ENCODE peak calls at places on chromosomes 12 and 14, in ten cellular contexts. One of them, this sample, is unnamed.

GRCh38 chr12:49616533-49617219 is 6.7 kb upstream of the PRPF40B start:
- DNase-seq in H7: peak
- DNase-seq in hepatocyte: no peak
- DNase-seq in OCI-LY7: no peak
- DNase-seq in AG09319: no peak
- DNase-seq in ureter: no peak
- DNase-seq in sigmoid colon: no peak
- DNase-seq in progenitor cell of endocrine pancreas: no peak
- DNase-seq in stimulated activated CD8-positive, alpha-beta memory T cell treated with anti-CD3 and anti-CD28 coated beads, Interleukin-15, amount 100 ng/mL, for 4 hours: no peak
- DNase-seq in activated T-cell treated with anti-CD3 and anti-CD28 coated beads for 1 hour: no peak
- DNase-seq in this sample: no peak

GRCh38 chr14:104576607-104577332 is 2.8 kb upstream of the C14orf180 start:
- DNase-seq in activated T-cell treated with anti-CD3 and anti-CD28 coated beads for 1 hour: no peak
- DNase-seq in ureter: no peak
- DNase-seq in AG09319: no peak
- DNase-seq in OCI-LY7: no peak
- DNase-seq in stimulated activated CD8-positive, alpha-beta memory T cell treated with anti-CD3 and anti-CD28 coated beads, Interleukin-15, amount 100 ng/mL, for 4 hours: no peak
- DNase-seq in H7: no peak
- DNase-seq in sigmoid colon: no peak
- DNase-seq in hepatocyte: peak
- DNase-seq in progenitor cell of endocrine pancreas: no peak
- DNase-seq in this sample: no peak

GRCh38 chr12:101521136-101521535 is 46.0 kb downstream of the SPIC start:
- DNase-seq in H7: no peak
- DNase-seq in AG09319: no peak
- DNase-seq in progenitor cell of endocrine pancreas: no peak
- DNase-seq in ureter: no peak
- DNase-seq in activated T-cell treated with anti-CD3 and anti-CD28 coated beads for 1 hour: no peak
- DNase-seq in sigmoid colon: no peak
- DNase-seq in stimulated activated CD8-positive, alpha-beta memory T cell treated with anti-CD3 and anti-CD28 coated beads, Interleukin-15, amount 100 ng/mL, for 4 hours: no peak
- DNase-seq in OCI-LY7: no peak
- DNase-seq in hepatocyte: no peak
- DNase-seq in this sample: no peak

GRCh38 chr12:109567967-109568366 is 5.3 kb downstream of the MMAB start:
- DNase-seq in activated T-cell treated with anti-CD3 and anti-CD28 coated beads for 1 hour: no peak
- DNase-seq in OCI-LY7: no peak
- DNase-seq in hepatocyte: no peak
- DNase-seq in ureter: no peak
- DNase-seq in H7: no peak
- DNase-seq in progenitor cell of endocrine pancreas: no peak
- DNase-seq in sigmoid colon: no peak
- DNase-seq in stimulated activated CD8-positive, alpha-beta memory T cell treated with anti-CD3 and anti-CD28 coated beads, Interleukin-15, amount 100 ng/mL, for 4 hours: no peak
- DNase-seq in AG09319: no peak
- DNase-seq in this sample: no peak

GRCh38 chr12:15152456-15152855 is 68.8 kb downstream of the RERG start:
- DNase-seq in sigmoid colon: no peak
- DNase-seq in H7: no peak
- DNase-seq in progenitor cell of endocrine pancreas: no peak
- DNase-seq in hepatocyte: peak
- DNase-seq in AG09319: no peak
- DNase-seq in OCI-LY7: no peak
- DNase-seq in stimulated activated CD8-positive, alpha-beta memory T cell treated with anti-CD3 and anti-CD28 coated beads, Interleukin-15, amount 100 ng/mL, for 4 hours: no peak
- DNase-seq in activated T-cell treated with anti-CD3 and anti-CD28 coated beads for 1 hour: no peak
- DNase-seq in ureter: no peak
- DNase-seq in this sample: no peak

GRCh38 chr12:1313906-1314305 is 280.5 kb downstream of the FBXL14 start:
- DNase-seq in AG09319: no peak
- DNase-seq in activated T-cell treated with anti-CD3 and anti-CD28 coated beads for 1 hour: no peak
- DNase-seq in hepatocyte: no peak
- DNase-seq in H7: no peak
- DNase-seq in sigmoid colon: no peak
- DNase-seq in OCI-LY7: no peak
- DNase-seq in ureter: no peak
- DNase-seq in stimulated activated CD8-positive, alpha-beta memory T cell treated with anti-CD3 and anti-CD28 coated beads, Interleukin-15, amount 100 ng/mL, for 4 hours: no peak
- DNase-seq in progenitor cell of endocrine pancreas: no peak
- DNase-seq in this sample: no peak

GRCh38 chr12:103273645-103274044 is 222.1 kb downstream of the C12orf42 start:
- DNase-seq in activated T-cell treated with anti-CD3 and anti-CD28 coated beads for 1 hour: no peak
- DNase-seq in AG09319: no peak
- DNase-seq in stimulated activated CD8-positive, alpha-beta memory T cell treated with anti-CD3 and anti-CD28 coated beads, Interleukin-15, amount 100 ng/mL, for 4 hours: no peak
- DNase-seq in hepatocyte: peak
- DNase-seq in OCI-LY7: no peak
- DNase-seq in H7: no peak
- DNase-seq in progenitor cell of endocrine pancreas: no peak
- DNase-seq in ureter: no peak
- DNase-seq in sigmoid colon: no peak
- DNase-seq in this sample: no peak

GRCh38 chr14:104928391-104929133 is 3.9 kb downstream of the PLD4 start:
- DNase-seq in ureter: no peak
- DNase-seq in activated T-cell treated with anti-CD3 and anti-CD28 coated beads for 1 hour: no peak
- DNase-seq in progenitor cell of endocrine pancreas: no peak
- DNase-seq in AG09319: no peak
- DNase-seq in OCI-LY7: no peak
- DNase-seq in hepatocyte: no peak
- DNase-seq in H7: no peak
- DNase-seq in stimulated activated CD8-positive, alpha-beta memory T cell treated with anti-CD3 and anti-CD28 coated beads, Interleukin-15, amount 100 ng/mL, for 4 hours: no peak
- DNase-seq in sigmoid colon: no peak
- DNase-seq in this sample: no peak

GRCh38 chr12:109189291-109189690 is 72.9 kb downstream of the ACACB start:
- DNase-seq in activated T-cell treated with anti-CD3 and anti-CD28 coated beads for 1 hour: no peak
- DNase-seq in AG09319: no peak
- DNase-seq in progenitor cell of endocrine pancreas: no peak
- DNase-seq in stimulated activated CD8-positive, alpha-beta memory T cell treated with anti-CD3 and anti-CD28 coated beads, Interleukin-15, amount 100 ng/mL, for 4 hours: no peak
- DNase-seq in ureter: no peak
- DNase-seq in OCI-LY7: no peak
- DNase-seq in H7: no peak
- DNase-seq in sigmoid colon: no peak
- DNase-seq in hepatocyte: no peak
- DNase-seq in this sample: no peak

GRCh38 chr14:99687284-99688209 is 3.4 kb downstream of the CYP46A1 start:
- DNase-seq in ureter: peak
- DNase-seq in hepatocyte: no peak
- DNase-seq in sigmoid colon: peak
- DNase-seq in H7: peak
- DNase-seq in progenitor cell of endocrine pancreas: peak
- DNase-seq in stimulated activated CD8-positive, alpha-beta memory T cell treated with anti-CD3 and anti-CD28 coated beads, Interleukin-15, amount 100 ng/mL, for 4 hours: no peak
- DNase-seq in activated T-cell treated with anti-CD3 and anti-CD28 coated beads for 1 hour: peak
- DNase-seq in AG09319: no peak
- DNase-seq in OCI-LY7: peak
- DNase-seq in this sample: no peak

GRCh38 chr14:75361751-75362433 is 65.9 kb upstream of the JDP2 start:
- DNase-seq in OCI-LY7: no peak
- DNase-seq in progenitor cell of endocrine pancreas: no peak
- DNase-seq in stimulated activated CD8-positive, alpha-beta memory T cell treated with anti-CD3 and anti-CD28 coated beads, Interleukin-15, amount 100 ng/mL, for 4 hours: no peak
- DNase-seq in H7: no peak
- DNase-seq in hepatocyte: no peak
- DNase-seq in sigmoid colon: no peak
- DNase-seq in AG09319: no peak
- DNase-seq in activated T-cell treated with anti-CD3 and anti-CD28 coated beads for 1 hour: no peak
- DNase-seq in ureter: no peak
- DNase-seq in this sample: no peak

GRCh38 chr12:41983394-41983793 is 161.3 kb downstream of the GXYLT1 start:
- DNase-seq in ureter: no peak
- DNase-seq in progenitor cell of endocrine pancreas: no peak
- DNase-seq in stimulated activated CD8-positive, alpha-beta memory T cell treated with anti-CD3 and anti-CD28 coated beads, Interleukin-15, amount 100 ng/mL, for 4 hours: no peak
- DNase-seq in AG09319: no peak
- DNase-seq in OCI-LY7: peak
- DNase-seq in activated T-cell treated with anti-CD3 and anti-CD28 coated beads for 1 hour: no peak
- DNase-seq in hepatocyte: no peak
- DNase-seq in sigmoid colon: no peak
- DNase-seq in H7: no peak
- DNase-seq in this sample: no peak

GRCh38 chr12:50482566-50482965 is 22.2 kb upstream of the DIP2B start:
- DNase-seq in ureter: no peak
- DNase-seq in AG09319: no peak
- DNase-seq in stimulated activated CD8-positive, alpha-beta memory T cell treated with anti-CD3 and anti-CD28 coated beads, Interleukin-15, amount 100 ng/mL, for 4 hours: no peak
- DNase-seq in hepatocyte: no peak
- DNase-seq in activated T-cell treated with anti-CD3 and anti-CD28 coated beads for 1 hour: no peak
- DNase-seq in progenitor cell of endocrine pancreas: no peak
- DNase-seq in OCI-LY7: no peak
- DNase-seq in H7: no peak
- DNase-seq in sigmoid colon: no peak
- DNase-seq in this sample: no peak

This sample was measured in esophagus squamous epithelium.